ENCODE peak calls at places on chromosomes 4 and X, in nine cellular contexts. P is upper lobe of right lung; I is CD4-positive, alpha-beta T cell; Y is psoas muscle; S is adrenal gland; Q is breast epithelium; T is right atrium auricular region; C is pancreas; Z is neural progenitor cell. R is an unnamed sample.

GRCh38 chr4:76251448-76252270 is at the start of gene FAM47E:
- DNase-seq in P (peak), I (peak), Y (peak), S (peak), Q (peak), T (peak), C (peak), Z (peak), R (no peak)

GRCh38 chrX:138771042-138771441 is 59.5 kb upstream of the FGF13 start:
- DNase-seq in P (no peak), I (no peak), Y (no peak), S (no peak), Q (no peak), T (no peak), C (no peak), Z (no peak), R (no peak)

GRCh38 chr4:92519727-92520126 is 216.0 kb downstream of the GRID2 start:
- DNase-seq in P (no peak), I (no peak), Y (no peak), S (no peak), Q (no peak), T (no peak), C (no peak), Z (no peak), R (no peak)

GRCh38 chrX:15404712-15405111 is 20.5 kb upstream of the VEGFD start:
- DNase-seq in P (no peak), I (no peak), Y (peak), S (peak), Q (no peak), T (peak), C (no peak), Z (no peak), R (no peak)

GRCh38 chr4:145565328-145565727 is 53.9 kb upstream of the MMAA start:
- DNase-seq in P (no peak), I (no peak), Y (no peak), S (no peak), Q (no peak), T (no peak), C (no peak), Z (no peak), R (no peak)

GRCh38 chr4:108398836-108399235 is 221.5 kb upstream of the RPL34 start:
- DNase-seq in P (no peak), I (no peak), Y (no peak), S (no peak), Q (no peak), T (no peak), C (no peak), Z (no peak), R (no peak)

GRCh38 chr4:38663801-38664703 is at the start of gene KLF3:
- DNase-seq in P (peak), I (peak), Y (peak), S (peak), Q (peak), T (peak), C (peak), Z (peak), R (peak)

GRCh38 chr4:120685756-120686278 is 236.7 kb downstream of the PRDM5 start:
- DNase-seq in P (no peak), I (no peak), Y (no peak), S (no peak), Q (no peak), T (no peak), C (no peak), Z (no peak), R (no peak)

GRCh38 chr4:85681194-85681803 is 206.3 kb downstream of the ARHGAP24 start:
- DNase-seq in P (no peak), I (no peak), Y (no peak), S (peak), Q (no peak), T (no peak), C (peak), Z (no peak), R (peak)

GRCh38 chr4:7876096-7876993 is 63.3 kb downstream of the AFAP1 start:
- DNase-seq in P (no peak), I (peak), Y (no peak), S (no peak), Q (no peak), T (no peak), C (no peak), Z (peak), R (no peak)

DNA sequence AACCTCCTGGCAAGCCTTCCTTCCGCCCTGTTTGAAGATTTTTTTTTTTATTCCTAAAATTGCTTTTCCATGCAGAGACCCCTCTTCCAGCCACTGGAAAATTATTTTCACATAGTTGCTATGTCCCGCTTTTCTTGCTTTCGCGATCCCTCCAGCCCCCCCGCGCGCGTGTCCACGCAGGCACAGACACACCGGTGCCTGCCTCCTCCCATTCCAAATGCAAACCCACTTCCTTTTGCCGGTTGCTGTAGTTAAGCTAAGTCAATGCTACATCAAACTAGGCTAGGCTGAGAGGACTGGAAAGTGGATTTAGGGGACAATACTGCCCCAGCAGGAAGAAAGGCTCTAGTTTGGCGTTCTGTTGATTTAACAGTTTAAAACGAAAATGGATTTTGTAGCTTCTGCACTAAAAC is 111.0 kb downstream of the DHX15 start:
- DNase-seq in P (no peak), I (no peak), Y (no peak), S (peak), Q (no peak), T (no peak), C (no peak), Z (peak), R (no peak)
- H3K27ac ChIP-seq in P (peak), I (no peak), Y (peak), S (peak), Q (no peak), T (peak), C (no peak), Z (no peak), R (no peak)

DNA sequence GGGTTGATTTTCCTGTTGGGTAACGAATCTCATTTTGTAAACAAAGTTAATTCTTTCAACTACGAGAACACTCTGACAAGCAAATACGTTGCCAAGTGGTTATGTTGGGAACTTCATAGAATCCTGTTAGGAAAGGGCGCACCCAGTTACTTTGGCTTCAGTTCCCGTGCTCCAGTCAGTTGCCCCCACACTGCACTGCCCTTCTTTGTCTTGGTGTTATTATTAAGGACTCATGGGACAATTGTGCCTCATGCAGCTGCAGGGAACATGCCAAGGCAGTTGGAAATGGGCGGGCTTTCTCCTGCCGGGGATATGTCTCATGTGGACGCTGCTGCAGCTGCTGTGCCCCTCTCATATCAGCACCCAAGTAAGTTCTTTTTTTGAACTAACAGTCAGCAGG is 28.9 kb downstream of the OFD1 start:
- DNase-seq in P (no peak), I (no peak), Y (peak), S (no peak), Q (no peak), T (peak), C (no peak), Z (peak), R (no peak)
- H3K27ac ChIP-seq in P (peak), I (no peak), Y (no peak), S (no peak), Q (peak), T (peak), C (no peak), Z (peak), R (no peak)

GRCh38 chr4:87662871-87663270 is 12.8 kb downstream of the DMP1 start:
- DNase-seq in P (no peak), I (no peak), Y (no peak), S (no peak), Q (no peak), T (no peak), C (no peak), Z (no peak), R (no peak)
- H3K27ac ChIP-seq in P (no peak), I (no peak), Y (no peak), S (no peak), Q (no peak), T (no peak), C (no peak), Z (no peak), R (no peak)

DNA sequence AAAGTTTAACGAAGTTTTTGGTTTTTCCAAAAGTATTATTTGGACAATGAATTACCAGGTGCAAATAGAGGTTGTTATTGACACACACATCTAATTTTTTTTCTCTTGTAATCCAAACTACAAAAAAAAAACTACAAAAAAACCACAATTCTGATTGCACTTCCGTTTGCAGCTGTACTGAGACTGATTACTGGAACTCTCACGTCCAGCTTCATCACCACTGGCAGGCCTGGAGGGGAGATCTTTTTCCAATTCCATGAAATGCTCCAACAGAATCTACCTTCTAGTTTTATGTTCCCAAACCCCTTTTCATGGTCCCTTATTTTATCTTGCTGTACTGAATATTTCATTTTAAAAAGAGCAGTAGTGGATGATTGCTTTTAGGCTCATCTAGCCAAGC is 1118.3 kb downstream of the C4orf33 start:
- DNase-seq in P (no peak), I (no peak), Y (no peak), S (no peak), Q (no peak), T (no peak), C (no peak), Z (no peak), R (no peak)
- H3K27ac ChIP-seq in P (no peak), I (no peak), Y (no peak), S (no peak), Q (no peak), T (no peak), C (no peak), Z (no peak), R (no peak)

GRCh38 chr4:680091-680490 is 5.7 kb downstream of the MYL5 start:
- DNase-seq in P (no peak), I (no peak), Y (peak), S (no peak), Q (no peak), T (no peak), C (no peak), Z (no peak), R (no peak)
- H3K27ac ChIP-seq in P (no peak), I (no peak), Y (no peak), S (no peak), Q (peak), T (no peak), C (no peak), Z (no peak), R (no peak)

GRCh38 chr4:165440415-165440882 is 61.6 kb downstream of the CPE start:
- DNase-seq in P (no peak), I (no peak), Y (no peak), S (no peak), Q (no peak), T (no peak), C (peak), Z (no peak), R (no peak)
- H3K27ac ChIP-seq in P (no peak), I (no peak), Y (no peak), S (no peak), Q (peak), T (no peak), C (no peak), Z (no peak), R (no peak)